ENCODE peak calls at places on chromosome 21, in nine cellular contexts. I, Y, F, E, Q, W, V, R and T are unnamed samples.

GRCh38 chr21:32994305-32994704 is 31.4 kb upstream of the OLIG2 start:
- DNase-seq in F (no peak), Y (no peak), V (peak; percentile 5), W (no peak), R (no peak), I (no peak), Q (peak; percentile 34), E (no peak), T (peak; percentile 7)

GRCh38 chr21:35113064-35113463 is 64.0 kb upstream of the RUNX1 start:
- DNase-seq in Q (peak; percentile 83), F (peak; percentile 18), Y (no peak), I (no peak), V (peak; percentile 8), W (peak; percentile 18), E (no peak), R (peak; percentile 10), T (peak; percentile 9)

GRCh38 chr21:43270800-43271261 is 102.0 kb downstream of the CRYAA start:
- DNase-seq in Y (no peak), V (no peak), F (no peak), W (no peak), Q (peak; percentile 68), E (no peak), I (no peak), R (no peak), T (no peak)

GRCh38 chr21:37509802-37510393 is 143.3 kb downstream of the DYRK1A start:
- DNase-seq in Y (no peak), W (no peak), I (no peak), Q (no peak), F (no peak), V (no peak), R (peak; percentile 45), E (no peak), T (peak; percentile 29)

GRCh38 chr21:38126677-38127271 is 130.0 kb upstream of the KCNJ15 start:
- DNase-seq in Y (peak; percentile 4), W (peak; percentile 3), R (no peak), I (peak; percentile 4), E (peak; percentile 62), F (no peak), Q (peak; percentile 69), V (peak; percentile 44), T (peak; percentile 19)

GRCh38 chr21:44800971-44801467 is 601 bp downstream of the UBE2G2 start:
- DNase-seq in Y (no peak), W (no peak), R (peak; percentile 26), E (peak; percentile 31), F (no peak), V (peak; percentile 68), I (no peak), Q (peak; percentile 65), T (no peak)

GRCh38 chr21:38123626-38124025 is 133.2 kb upstream of the KCNJ15 start:
- DNase-seq in W (no peak), V (no peak), I (no peak), Y (no peak), E (peak; percentile 18), R (no peak), F (no peak), Q (no peak), T (no peak)

GRCh38 chr21:46122758-46123683 is 25.1 kb downstream of the COL6A2 start:
- DNase-seq in E (no peak), Y (no peak), Q (no peak), W (no peak), V (no peak), R (no peak), F (no peak), I (peak; percentile 1), T (no peak)

GRCh38 chr21:32412998-32413504 is 545 bp downstream of the EVA1C start:
- DNase-seq in R (no peak), W (no peak), I (no peak), Y (no peak), Q (no peak), F (no peak), V (peak; percentile 57), E (peak; percentile 32), T (no peak)

GRCh38 chr21:44596068-44596725 is 3.9 kb upstream of the KRTAP10-6 start:
- DNase-seq in R (peak; percentile 10), Q (peak; percentile 12), V (no peak), W (no peak), I (no peak), Y (no peak), E (no peak), F (peak; percentile 52), T (no peak)

GRCh38 chr21:39321424-39321823 is 8.0 kb upstream of the BRWD1 start:
- DNase-seq in W (no peak), I (no peak), Y (peak; percentile 3), E (no peak), Q (peak; percentile 29), F (no peak), R (no peak), V (no peak), T (no peak)

GRCh38 chr21:30990514-30991304 is 47.6 kb downstream of the KRTAP19-8 start:
- DNase-seq in E (peak; percentile 53), Q (no peak), F (no peak), I (no peak), W (no peak), R (no peak), V (no peak), Y (no peak), T (no peak)

GRCh38 chr21:46096596-46096981 is 1.3 kb upstream of the COL6A2 start:
- DNase-seq in E (no peak), W (no peak), V (no peak), Q (no peak), Y (no peak), I (no peak), F (no peak), R (no peak), T (no peak)

GRCh38 chr21:26849428-26850115 is 4.4 kb upstream of the ADAMTS1 start:
- DNase-seq in W (no peak), F (no peak), R (peak; percentile 32), I (no peak), Y (peak; percentile 67), E (peak; percentile 13), Q (peak; percentile 73), V (peak; percentile 61), T (no peak)

GRCh38 chr21:44880762-44881585 is 7.5 kb upstream of the PTTG1IP start:
- DNase-seq in I (no peak), W (no peak), E (no peak), Q (peak; percentile 85), F (no peak), R (peak; percentile 80), Y (no peak), V (no peak), T (no peak)

GRCh38 chr21:28402616-28402989 is 590.1 kb downstream of the LTN1 start:
- DNase-seq in E (no peak), I (no peak), Q (peak; percentile 15), W (no peak), V (no peak), R (no peak), Y (no peak), F (no peak), T (no peak)

GRCh38 chr21:42609806-42610205 is 43.6 kb upstream of the PDE9A start:
- DNase-seq in I (no peak), R (no peak), W (no peak), Y (no peak), V (peak; percentile 21), F (no peak), E (no peak), Q (no peak), T (no peak)

GRCh38 chr21:31194510-31195293 is 149.4 kb downstream of the TIAM1 start:
- DNase-seq in I (no peak), Y (no peak), Q (no peak), F (no peak), R (no peak), E (no peak), V (no peak), W (no peak), T (no peak)

GRCh38 chr21:37220433-37220980 is 46.6 kb downstream of the VPS26C start:
- DNase-seq in R (peak; percentile 40), I (no peak), V (no peak), W (no peak), Y (peak; percentile 32), F (no peak), E (no peak), Q (peak; percentile 56), T (peak; percentile 25)

GRCh38 chr21:8988696-8989095 is 1532.7 kb upstream of the TPTE start:
- DNase-seq in F (no peak), E (no peak), V (no peak), W (no peak), Y (no peak), Q (no peak), I (no peak), R (peak; percentile 42), T (no peak)

GRCh38 chr21:32137266-32137665 is 141.6 kb downstream of the MIS18A start:
- DNase-seq in R (no peak), F (no peak), Q (peak; percentile 25), Y (no peak), W (no peak), E (peak; percentile 95), V (no peak), I (no peak), T (no peak)

GRCh38 chr21:41465176-41465781 is 39.2 kb downstream of the MX1 start:
- DNase-seq in V (no peak), I (no peak), W (no peak), R (no peak), Y (no peak), E (no peak), Q (no peak), F (no peak), T (no peak)

GRCh38 chr21:35616090-35616489 is 444.2 kb downstream of the SETD4 start:
- DNase-seq in Q (peak; percentile 45), I (no peak), E (peak; percentile 13), Y (peak; percentile 80), R (peak; percentile 39), W (no peak), F (no peak), V (peak; percentile 28), T (peak; percentile 78)

GRCh38 chr21:31110430-31110829 is 72.2 kb upstream of the KRTAP19-8 start:
- DNase-seq in W (no peak), V (no peak), Y (no peak), F (no peak), E (peak; percentile 3), I (no peak), Q (no peak), R (no peak), T (no peak)

GRCh38 chr21:45539046-45539795 is 3.0 kb downstream of the SLC19A1 start:
- DNase-seq in V (no peak), W (no peak), I (no peak), E (no peak), Q (no peak), Y (no peak), F (no peak), R (no peak), T (no peak)

GRCh38 chr21:41316641-41317392 is at the start of gene FAM3B:
- DNase-seq in I (no peak), Y (no peak), R (no peak), Q (no peak), W (no peak), F (no peak), V (no peak), E (peak; percentile 38), T (no peak)